ENCODE peak calls at places on chromosomes 11 and 22, in four cellular contexts. Z, N, T and F are unnamed samples.

GRCh38 chr22:17808688-17809403 is 34.6 kb upstream of the BID start:
- DNase-seq in Z (no peak), N (no peak), T (no peak), F (no peak)

GRCh38 chr11:69588270-69588669 is 52.7 kb upstream of the CCND1 start:
- DNase-seq in Z (peak; percentile 16), N (no peak), T (no peak), F (no peak)

GRCh38 chr11:62961017-62961416 is 23.8 kb downstream of the SLC22A6 start:
- DNase-seq in Z (no peak), N (no peak), T (no peak), F (no peak)

GRCh38 chr11:116990061-116990473 is 108.2 kb downstream of the SIK3 start:
- DNase-seq in Z (no peak), N (no peak), T (no peak), F (no peak)

GRCh38 chr11:3658252-3658651 is 12.9 kb downstream of the CHRNA10 start:
- DNase-seq in Z (no peak), N (no peak), T (no peak), F (no peak)

GRCh38 chr11:109783842-109784241 is 309.4 kb upstream of the ZC3H12C start:
- DNase-seq in Z (no peak), N (no peak), T (no peak), F (no peak)

GRCh38 chr11:92854952-92855351 is 114.5 kb upstream of the MTNR1B start:
- DNase-seq in Z (no peak), N (no peak), T (no peak), F (no peak)

GRCh38 chr22:43090130-43090789 is 1.1 kb upstream of the TTLL1 start:
- DNase-seq in Z (peak; percentile 75), N (peak; percentile 58), T (peak; percentile 66), F (peak; percentile 62)

GRCh38 chr11:105109855-105110750 is 29.5 kb downstream of the CARD18 start:
- DNase-seq in Z (no peak), N (no peak), T (peak; percentile 22), F (no peak)

GRCh38 chr11:45332486-45332934 is 46.4 kb upstream of the SYT13 start:
- DNase-seq in Z (peak; percentile 36), N (peak; percentile 56), T (no peak), F (no peak)

GRCh38 chr11:12543596-12544415 is 130.4 kb upstream of the TEAD1 start:
- DNase-seq in Z (peak; percentile 9), N (no peak), T (no peak), F (no peak)

GRCh38 chr11:69304258-69304657 is 10.3 kb downstream of the MYEOV start:
- DNase-seq in Z (no peak), N (no peak), T (no peak), F (no peak)

GRCh38 chr22:37144180-37144554 is 5.5 kb downstream of the IL2RB start:
- DNase-seq in Z (no peak), N (no peak), T (no peak), F (no peak)

GRCh38 chr22:30223303-30223702 is 23.3 kb downstream of the LIF start:
- DNase-seq in Z (no peak), N (no peak), T (no peak), F (no peak)

GRCh38 chr11:45470151-45471001 is 184.2 kb upstream of the SYT13 start:
- DNase-seq in Z (no peak), N (no peak), T (peak; percentile 49), F (no peak)

GRCh38 chr11:83037877-83038276 is 33.8 kb downstream of the RAB30 start:
- DNase-seq in Z (no peak), N (no peak), T (no peak), F (no peak)

GRCh38 chr11:1598816-1599215 is 722 bp upstream of the KRTAP5-2 start:
- DNase-seq in Z (no peak), N (no peak), T (no peak), F (no peak)

GRCh38 chr11:133924661-133925060 is 32.1 kb downstream of the IGSF9B start:
- DNase-seq in Z (no peak), N (no peak), T (no peak), F (no peak)

GRCh38 chr22:31948002-31948401 is 3.7 kb downstream of the YWHAH start:
- DNase-seq in Z (no peak), N (no peak), T (no peak), F (no peak)

GRCh38 chr11:131375936-131376335 is 5.5 kb downstream of the NTM start:
- DNase-seq in Z (no peak), N (no peak), T (no peak), F (no peak)

GRCh38 chr11:10478574-10479550 is 23.8 kb downstream of the AMPD3 start:
- DNase-seq in Z (no peak), N (no peak), T (no peak), F (no peak)